ENCODE peak calls at places on chromosome 13, in four cellular contexts. V is pancreas, M is brain microvascular endothelial cell, F is astrocyte of the spinal cord. T is an unnamed sample.

GRCh38 chr13:60138674-60139073 is 25.1 kb downstream of the DIAPH3 start:
- DNase-seq in V (no peak), M (no peak), F (no peak), T (no peak)

GRCh38 chr13:112714772-112715569 is 25.1 kb downstream of the ATP11A start:
- DNase-seq in V (no peak), M (no peak), F (no peak), T (no peak)

GRCh38 chr13:37134411-37135041 is 29.1 kb upstream of the CSNK1A1L start:
- DNase-seq in V (no peak), M (peak; percentile 96), F (peak; percentile 87), T (peak; percentile 99)

GRCh38 chr13:65378943-65379519 is 1851.1 kb downstream of the PCDH9 start:
- DNase-seq in V (no peak), M (no peak), F (peak; percentile 37), T (peak; percentile 1)

GRCh38 chr13:112752711-112753541 is 63.1 kb downstream of the ATP11A start:
- DNase-seq in V (no peak), M (no peak), F (no peak), T (no peak)

GRCh38 chr13:40096357-40096911 is 441.0 kb downstream of the COG6 start:
- DNase-seq in V (no peak), M (no peak), F (no peak), T (no peak)

GRCh38 chr13:89982406-89983085 is 1364.9 kb upstream of the MIR17HG start:
- DNase-seq in V (no peak), M (no peak), F (peak; percentile 4), T (peak; percentile 14)

GRCh38 chr13:112711528-112712265 is 21.9 kb downstream of the ATP11A start:
- DNase-seq in V (no peak), M (peak; percentile 88), F (peak; percentile 90), T (peak; percentile 100)

GRCh38 chr13:110319397-110319773 is 12.3 kb downstream of the COL4A2 start:
- DNase-seq in V (no peak), M (no peak), F (no peak), T (no peak)

GRCh38 chr13:46983881-46984280 is 87.0 kb upstream of the HTR2A start:
- DNase-seq in V (no peak), M (peak; percentile 9), F (peak; percentile 44), T (no peak)

GRCh38 chr13:106466691-106467405 is 68.6 kb downstream of the EFNB2 start:
- DNase-seq in V (no peak), M (peak; percentile 75), F (no peak), T (no peak)

GRCh38 chr13:77213644-77214043 is 113.2 kb downstream of the MYCBP2 start:
- DNase-seq in V (no peak), M (peak; percentile 89), F (peak; percentile 84), T (peak; percentile 26)

GRCh38 chr13:87671824-87672603 is 843 bp downstream of the SLITRK5 start:
- DNase-seq in V (peak; percentile 27), M (no peak), F (peak; percentile 6), T (no peak)

GRCh38 chr13:94389544-94390351 is 89.7 kb downstream of the DCT start:
- DNase-seq in V (no peak), M (no peak), F (no peak), T (peak; percentile 37)

GRCh38 chr13:51928231-51928630 is 66.5 kb downstream of the CCDC70 start:
- DNase-seq in V (no peak), M (no peak), F (no peak), T (no peak)

GRCh38 chr13:21318891-21319532 is 140.1 kb downstream of the ZDHHC20 start:
- DNase-seq in V (no peak), M (no peak), F (no peak), T (peak; percentile 22)

GRCh38 chr13:111187879-111188643 is 73.0 kb downstream of the ARHGEF7 start:
- DNase-seq in V (no peak), M (no peak), F (peak; percentile 64), T (peak; percentile 52)

GRCh38 chr13:98771838-98772611 is 19.6 kb upstream of the SLC15A1 start:
- DNase-seq in V (no peak), M (no peak), F (no peak), T (no peak)

GRCh38 chr13:107730835-107731234 is 484.5 kb downstream of the LIG4 start:
- DNase-seq in V (no peak), M (peak; percentile 8), F (peak; percentile 28), T (no peak)

GRCh38 chr13:93496985-93497673 is 270.5 kb downstream of the GPC6 start:
- DNase-seq in V (no peak), M (no peak), F (no peak), T (peak; percentile 71)

GRCh38 chr13:70297219-70297618 is 189.0 kb upstream of the KLHL1 start:
- DNase-seq in V (peak; percentile 11), M (no peak), F (no peak), T (no peak)

GRCh38 chr13:89925107-89925506 is 1422.4 kb upstream of the MIR17HG start:
- DNase-seq in V (no peak), M (no peak), F (peak; percentile 43), T (no peak)

GRCh38 chr13:110306960-110307696 is at the start of the genes COL4A1 and COL4A2:
- DNase-seq in V (peak; percentile 63), M (peak; percentile 74), F (peak; percentile 86), T (peak; percentile 87)

GRCh38 chr13:94196426-94196825 is 283.1 kb downstream of the DCT start:
- DNase-seq in V (no peak), M (no peak), F (peak; percentile 9), T (peak; percentile 68)

GRCh38 chr13:95411641-95412040 is 110.4 kb upstream of the ABCC4 start:
- DNase-seq in V (no peak), M (no peak), F (peak; percentile 3), T (peak; percentile 29)

GRCh38 chr13:99278199-99278598 is 20.0 kb upstream of the GPR18 start:
- DNase-seq in V (no peak), M (no peak), F (no peak), T (no peak)

DNA sequence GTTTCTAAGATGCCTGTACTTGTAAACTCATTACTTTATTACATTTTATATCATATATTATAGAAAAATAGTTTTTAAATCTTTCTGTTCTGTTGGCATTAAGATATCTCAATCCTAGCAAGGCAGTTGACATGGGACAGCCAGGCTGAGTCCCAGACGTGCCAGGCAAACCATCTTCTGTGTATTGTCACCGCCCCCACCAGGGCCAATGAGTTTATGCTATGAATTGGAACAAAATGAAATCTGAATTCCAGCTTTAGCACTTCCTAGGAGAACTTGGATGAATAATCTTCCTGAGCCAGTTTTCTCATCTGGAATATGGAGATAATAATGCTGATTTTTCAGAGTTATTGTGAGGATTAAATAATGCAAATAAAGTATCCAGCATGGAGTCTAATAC is 79.9 kb upstream of the GSX1 start:
- DNase-seq in V (peak; percentile 29), M (peak; percentile 3), F (no peak), T (peak; percentile 12)
- TF ChIP-seq CTCF in V (no peak), M (peak; percentile 43), F (no peak), T (peak; percentile 30)

DNA sequence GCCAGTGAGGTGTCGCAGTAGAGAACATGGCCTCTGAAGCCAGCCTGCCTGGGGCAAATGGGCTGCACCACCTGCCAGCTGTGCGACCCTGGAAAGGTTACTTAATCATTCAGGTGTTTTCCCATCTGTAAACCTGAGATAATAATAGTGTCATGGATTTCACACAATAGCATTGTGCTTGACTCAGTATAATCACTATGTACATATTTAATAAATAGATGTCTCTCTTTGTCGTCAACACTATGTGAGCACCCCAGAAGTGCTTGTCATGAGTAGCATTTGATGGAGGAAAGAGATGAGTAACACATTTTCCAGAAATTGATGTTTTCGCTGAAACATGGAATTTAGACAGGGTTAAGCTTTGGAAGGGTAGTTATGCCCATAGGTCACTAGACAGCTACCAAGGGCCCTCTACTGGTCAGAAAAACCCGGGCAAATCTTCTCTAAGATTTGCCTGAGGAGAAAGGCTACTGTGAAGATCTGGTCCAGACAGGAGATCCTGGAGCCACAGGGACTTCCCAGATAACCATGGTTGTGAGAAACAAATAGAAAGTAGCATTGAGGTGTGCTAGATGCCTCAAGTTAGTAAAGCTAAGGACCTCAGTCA is 9.5 kb upstream of the MBNL2 start:
- DNase-seq in V (no peak), M (peak; percentile 60), F (peak; percentile 46), T (peak; percentile 51)
- TF ChIP-seq CTCF in V (peak; percentile 34), M (peak; percentile 84), F (peak; percentile 76), T (peak; percentile 76)

GRCh38 chr13:45439000-45439399 is 20.8 kb upstream of the SLC25A30 start:
- DNase-seq in V (no peak), M (no peak), F (no peak), T (no peak)

GRCh38 chr13:45439781-45440462 is 21.7 kb upstream of the SLC25A30 start:
- DNase-seq in V (no peak), M (no peak), F (no peak), T (no peak)

GRCh38 chr13:45445053-45445452 is 19.7 kb upstream of the COG3 start:
- DNase-seq in V (no peak), M (no peak), F (no peak), T (no peak)

GRCh38 chr13:45446181-45446580 is 18.6 kb upstream of the COG3 start:
- DNase-seq in V (no peak), M (peak; percentile 67), F (peak; percentile 33), T (peak; percentile 58)

GRCh38 chr13:45441633-45442032 is 23.1 kb upstream of the COG3 start:
- DNase-seq in V (no peak), M (peak; percentile 11), F (peak; percentile 48), T (peak; percentile 20)
- TF ChIP-seq CTCF in V (no peak), M (peak; percentile 54), F (peak; percentile 35), T (peak; percentile 39)

GRCh38 chr13:101942038-101942437 is 459.8 kb downstream of the FGF14 start:
- DNase-seq in V (no peak), M (peak; percentile 43), F (peak; percentile 62), T (peak; percentile 54)

GRCh38 chr13:101945435-101945834 is 456.4 kb downstream of the FGF14 start:
- DNase-seq in V (no peak), M (no peak), F (no peak), T (no peak)

GRCh38 chr13:101941095-101941777 is 460.6 kb downstream of the FGF14 start:
- DNase-seq in V (no peak), M (peak; percentile 11), F (peak; percentile 27), T (peak; percentile 30)

GRCh38 chr13:101939370-101939769 is 462.5 kb downstream of the FGF14 start:
- DNase-seq in V (no peak), M (no peak), F (no peak), T (no peak)

GRCh38 chr13:101942535-101943157 is 459.2 kb downstream of the FGF14 start:
- DNase-seq in V (no peak), M (no peak), F (no peak), T (no peak)
- TF ChIP-seq CTCF in V (no peak), M (peak; percentile 28), F (no peak), T (no peak)

GRCh38 chr13:28679628-28680027 is 20.7 kb downstream of the POMP start:
- DNase-seq in V (no peak), M (no peak), F (peak; percentile 30), T (peak; percentile 48)

GRCh38 chr13:28684257-28684656 is 25.3 kb downstream of the POMP start:
- DNase-seq in V (no peak), M (no peak), F (no peak), T (no peak)

GRCh38 chr13:28680541-28680940 is 21.6 kb downstream of the POMP start:
- DNase-seq in V (no peak), M (no peak), F (no peak), T (no peak)

GRCh38 chr13:28678809-28679208 is 19.9 kb downstream of the POMP start:
- DNase-seq in V (no peak), M (no peak), F (no peak), T (no peak)
- TF ChIP-seq CTCF in V (no peak), M (peak; percentile 25), F (peak; percentile 24), T (peak; percentile 33)

T was measured in fibroblast of villous mesenchyme.